ENCODE peak calls at places on chromosomes 6 and 20, in four cellular contexts. J is T-helper 9 cell, M is frontal cortex, Q is NCI-H1417 treated with DMSO at 0.1 percent for 48 hours. N is an unnamed sample.

GRCh38 chr6:116443105-116443504 is 18.1 kb upstream of the CALHM6 start:
- DNase-seq in M (no peak), Q (no peak), J (no peak), N (no peak)

GRCh38 chr6:32662099-32662498 is 4.4 kb downstream of the HLA-DQB1 start:
- DNase-seq in Q (no peak), J (no peak), M (no peak), N (no peak)

GRCh38 chr6:7542878-7543394 is 1.5 kb downstream of the DSP start:
- DNase-seq in Q (no peak), J (no peak), M (peak), N (no peak)

GRCh38 chr6:116436586-116436985 is 24.6 kb upstream of the CALHM6 start:
- DNase-seq in M (no peak), Q (no peak), J (no peak), N (no peak)

GRCh38 chr6:14964486-14964885 is 281.4 kb upstream of the JARID2 start:
- DNase-seq in Q (no peak), J (no peak), M (no peak), N (no peak)

GRCh38 chr20:50724851-50725721 is 6.3 kb upstream of the PARD6B start:
- DNase-seq in Q (no peak), M (no peak), J (no peak), N (peak)

GRCh38 chr6:151370509-151371078 is 20.8 kb downstream of the ZBTB2 start:
- DNase-seq in M (no peak), J (no peak), Q (no peak), N (no peak)

GRCh38 chr20:31788578-31788977 is 30.6 kb upstream of the MYLK2 start:
- DNase-seq in J (no peak), M (no peak), Q (no peak), N (no peak)

GRCh38 chr6:28258877-28259777 is at the start of gene NKAPL:
- DNase-seq in M (no peak), J (no peak), Q (no peak), N (no peak)

GRCh38 chr20:49727473-49727872 is 13.8 kb upstream of the B4GALT5 start:
- DNase-seq in Q (no peak), M (no peak), J (no peak), N (no peak)

GRCh38 chr20:24027229-24027628 is 38.6 kb upstream of the GGTLC1 start:
- DNase-seq in M (no peak), Q (no peak), J (peak), N (no peak)

GRCh38 chr6:73866305-73866704 is 170.3 kb downstream of the CD109 start:
- DNase-seq in J (no peak), Q (no peak), M (no peak), N (no peak)

GRCh38 chr6:167420177-167420576 is 95.3 kb downstream of the TTLL2 start:
- DNase-seq in Q (no peak), M (no peak), J (no peak), N (no peak)

GRCh38 chr6:135673671-135674309 is 176.2 kb upstream of the AHI1 start:
- DNase-seq in M (no peak), Q (no peak), J (no peak), N (no peak)

GRCh38 chr6:156471000-156471399 is 306.2 kb upstream of the ARID1B start:
- DNase-seq in Q (no peak), J (no peak), M (no peak), N (no peak)

GRCh38 chr20:8443464-8444072 is 311.5 kb downstream of the PLCB1 start:
- DNase-seq in J (no peak), Q (no peak), M (no peak), N (no peak)

GRCh38 chr20:45779011-45779915 is 12.4 kb downstream of the WFDC3 start:
- DNase-seq in Q (no peak), J (no peak), M (no peak), N (no peak)

GRCh38 chr6:22636450-22636849 is 67.1 kb downstream of the HDGFL1 start:
- DNase-seq in J (no peak), M (no peak), Q (no peak), N (no peak)

GRCh38 chr6:147266821-147267220 is 62.6 kb downstream of the STXBP5 start:
- DNase-seq in Q (no peak), M (no peak), J (no peak), N (no peak)

GRCh38 chr6:42316390-42316970 is 98.8 kb upstream of the MRPS10 start:
- DNase-seq in Q (no peak), J (no peak), M (no peak), N (no peak)

GRCh38 chr20:62888910-62889309 is 27.3 kb upstream of the TCFL5 start:
- DNase-seq in J (no peak), M (no peak), Q (no peak), N (no peak)

GRCh38 chr6:111738631-111739030 is 133.0 kb upstream of the TRAF3IP2 start:
- DNase-seq in M (no peak), Q (no peak), J (no peak), N (no peak)

GRCh38 chr20:57404419-57405072 is 13.3 kb downstream of the RBM38 start:
- DNase-seq in M (no peak), J (no peak), Q (no peak), N (no peak)

GRCh38 chr6:95083506-95083905 is 493.8 kb upstream of the MANEA start:
- DNase-seq in J (no peak), M (no peak), Q (no peak), N (no peak)

GRCh38 chr6:43509142-43509983 is 783 bp downstream of the LRRC73 start:
- DNase-seq in Q (no peak), M (no peak), J (no peak), N (no peak)

GRCh38 chr6:18897350-18897749 is 510.2 kb downstream of the RNF144B start:
- DNase-seq in Q (no peak), M (no peak), J (no peak), N (no peak)

GRCh38 chr20:19653328-19653727 is 104.7 kb upstream of the RIN2 start:
- DNase-seq in J (no peak), M (no peak), Q (no peak), N (no peak)

N was measured in D721Med.